ENCODE peak calls at places on chromosomes 12 and 14, in five cellular contexts. R is HL-60, T is mucosa of descending colon, Q is fibroblast of pulmonary artery, P is Calu3. H is an unnamed sample.

GRCh38 chr12:28232212-28232928 is 42.1 kb downstream of the CCDC91 start:
- DNase-seq in R (no peak), T (no peak), Q (no peak), P (no peak), H (no peak)

GRCh38 chr14:77342726-77343397 is 22.0 kb downstream of the GSTZ1 start:
- DNase-seq in R (no peak), T (no peak), Q (no peak), P (no peak), H (no peak)

GRCh38 chr14:51527073-51527472 is 124.6 kb upstream of the FRMD6 start:
- DNase-seq in R (no peak), T (no peak), Q (peak; percentile 62), P (no peak), H (no peak)

GRCh38 chr12:93163260-93164036 is 214.3 kb upstream of the NUDT4 start:
- DNase-seq in R (no peak), T (no peak), Q (no peak), P (no peak), H (no peak)

GRCh38 chr12:75564821-75565220 is 53.4 kb upstream of the KRR1 start:
- DNase-seq in R (no peak), T (no peak), Q (no peak), P (no peak), H (no peak)

GRCh38 chr12:118271770-118272417 is 100.8 kb downstream of the TAOK3 start:
- DNase-seq in R (no peak), T (no peak), Q (no peak), P (peak; percentile 65), H (no peak)

GRCh38 chr14:34450958-34451357 is 11.1 kb downstream of the SPTSSA start:
- DNase-seq in R (no peak), T (no peak), Q (no peak), P (no peak), H (no peak)

GRCh38 chr12:94099191-94099983 is 49.0 kb upstream of the PLXNC1 start:
- DNase-seq in R (no peak), T (no peak), Q (no peak), P (no peak), H (no peak)

GRCh38 chr12:91133871-91134270 is 22.6 kb upstream of the LUM start:
- DNase-seq in R (no peak), T (no peak), Q (peak; percentile 58), P (no peak), H (no peak)

GRCh38 chr12:92827836-92828431 is 101.2 kb downstream of the EEA1 start:
- DNase-seq in R (no peak), T (no peak), Q (peak; percentile 73), P (peak; percentile 41), H (no peak)

GRCh38 chr14:101878222-101879211 is 85.9 kb upstream of the DYNC1H1 start:
- DNase-seq in R (no peak), T (no peak), Q (no peak), P (no peak), H (no peak)

GRCh38 chr12:71972441-71973074 is 33.9 kb downstream of the TPH2 start:
- DNase-seq in R (no peak), T (no peak), Q (no peak), P (peak; percentile 9), H (no peak)

GRCh38 chr12:69929125-69929524 is 104.1 kb downstream of the MYRFL start:
- DNase-seq in R (no peak), T (no peak), Q (peak; percentile 18), P (no peak), H (no peak)

GRCh38 chr14:50263321-50263720 is 31.9 kb upstream of the SOS2 start:
- DNase-seq in R (no peak), T (no peak), Q (no peak), P (no peak), H (no peak)

GRCh38 chr14:75649337-75649736 is 11.3 kb downstream of the ERG28 start:
- DNase-seq in R (no peak), T (no peak), Q (no peak), P (no peak), H (no peak)

GRCh38 chr12:115993715-115994114 is 283.8 kb downstream of the MED13L start:
- DNase-seq in R (no peak), T (no peak), Q (no peak), P (no peak), H (no peak)

GRCh38 chr14:94682061-94682516 is 69.9 kb downstream of the SERPINA3 start:
- DNase-seq in R (no peak), T (no peak), Q (no peak), P (no peak), H (no peak)

GRCh38 chr12:11513288-11513687 is 117.9 kb upstream of the PRB2 start:
- DNase-seq in R (no peak), T (no peak), Q (peak; percentile 11), P (no peak), H (no peak)

GRCh38 chr12:100801335-100801734 is 6.8 kb downstream of the ANO4 start:
- DNase-seq in R (no peak), T (no peak), Q (no peak), P (no peak), H (no peak)

GRCh38 chr12:30843211-30843610 is 83.3 kb upstream of the TSPAN11 start:
- DNase-seq in R (no peak), T (no peak), Q (no peak), P (no peak), H (no peak)

GRCh38 chr12:30847259-30847658 is 79.3 kb upstream of the TSPAN11 start:
- DNase-seq in R (peak; percentile 38), T (no peak), Q (peak; percentile 81), P (peak; percentile 48), H (peak; percentile 53)

GRCh38 chr12:30850684-30851083 is 75.9 kb upstream of the TSPAN11 start:
- DNase-seq in R (no peak), T (no peak), Q (no peak), P (no peak), H (no peak)

GRCh38 chr12:30846776-30847175 is 79.8 kb upstream of the TSPAN11 start:
- DNase-seq in R (no peak), T (no peak), Q (no peak), P (no peak), H (no peak)
- TF ChIP-seq CTCF in R (no peak), T (no peak), Q (no peak), P (no peak), H (no peak)

GRCh38 chr12:109797905-109798669 is 35.1 kb downstream of the TRPV4 start:
- DNase-seq in R (no peak), T (no peak), Q (no peak), P (peak; percentile 40), H (no peak)
- TF ChIP-seq CTCF in R (no peak), T (no peak), Q (peak; percentile 22), P (no peak), H (peak; percentile 25)

GRCh38 chr12:48388938-48389337 is 38.2 kb upstream of the ZNF641 start:
- DNase-seq in R (no peak), T (no peak), Q (peak; percentile 16), P (no peak), H (no peak)

GRCh38 chr12:48389409-48389808 is 38.7 kb upstream of the ZNF641 start:
- DNase-seq in R (no peak), T (no peak), Q (no peak), P (no peak), H (no peak)

GRCh38 chr12:48390026-48390425 is 39.3 kb upstream of the ZNF641 start:
- DNase-seq in R (no peak), T (no peak), Q (no peak), P (no peak), H (no peak)

DNA sequence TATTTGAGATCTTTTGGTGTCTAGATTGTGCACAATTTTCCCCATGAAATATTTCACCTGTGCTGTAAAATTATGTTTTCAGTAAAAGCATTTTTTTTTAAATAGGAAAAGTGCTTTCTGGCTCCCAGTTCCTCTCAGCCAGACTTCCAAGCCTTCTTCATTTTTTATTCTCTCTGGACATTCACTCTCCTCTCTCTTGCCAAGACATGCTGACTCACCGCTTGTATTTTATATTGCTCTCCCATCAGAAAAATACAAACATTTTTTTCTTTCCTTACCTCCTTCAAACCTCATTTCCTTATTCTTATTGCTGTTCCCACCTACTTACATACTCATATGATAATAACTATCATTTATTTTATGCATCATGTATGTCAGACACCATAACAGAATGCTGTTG is 37.7 kb upstream of the ZNF641 start:
- DNase-seq in R (no peak), T (no peak), Q (peak; percentile 37), P (no peak), H (no peak)
- TF ChIP-seq CTCF in R (no peak), T (no peak), Q (no peak), P (no peak), H (no peak)

DNA sequence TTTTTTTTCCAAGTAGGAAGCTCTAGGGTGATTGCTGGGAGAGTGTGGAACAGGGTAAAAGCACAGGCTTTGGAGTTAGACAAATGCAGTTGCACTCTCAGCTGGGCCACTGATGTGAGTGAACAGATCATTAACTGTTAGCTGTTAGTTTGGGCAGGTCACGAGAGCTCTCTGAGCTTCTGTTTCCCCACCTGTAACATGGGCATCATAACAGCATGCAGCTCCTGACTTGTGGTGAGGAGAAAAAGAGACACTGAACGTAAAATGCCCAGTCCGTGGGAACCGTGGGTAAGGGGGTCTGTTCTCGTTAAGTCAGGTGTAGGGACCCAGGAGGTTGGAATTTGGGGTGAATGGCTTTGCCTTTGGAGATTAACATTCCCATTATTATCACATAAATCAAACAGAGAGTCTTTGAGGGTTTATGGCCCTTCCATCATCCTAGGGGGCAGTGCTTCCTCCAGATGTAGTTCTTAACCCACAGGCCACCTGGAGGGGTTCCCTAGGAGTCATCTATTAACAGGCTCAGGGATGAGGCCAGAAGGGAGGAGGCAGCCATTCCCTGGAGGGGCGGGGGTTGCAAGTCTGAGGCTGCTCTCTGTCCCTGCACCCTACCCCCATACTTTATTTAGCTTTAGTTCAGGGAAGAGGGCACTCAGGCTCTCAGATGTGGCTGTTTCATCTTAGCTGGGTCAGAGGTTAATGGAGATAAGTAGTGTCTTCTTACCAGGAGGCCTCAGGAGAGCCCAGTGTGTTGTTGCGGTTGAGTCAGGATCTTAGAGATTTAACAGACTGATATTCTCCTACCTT is 135.3 kb downstream of the DACT1 start:
- DNase-seq in R (no peak), T (no peak), Q (no peak), P (no peak), H (no peak)
- TF ChIP-seq CTCF in R (no peak), T (no peak), Q (no peak), P (no peak), H (no peak)

DNA sequence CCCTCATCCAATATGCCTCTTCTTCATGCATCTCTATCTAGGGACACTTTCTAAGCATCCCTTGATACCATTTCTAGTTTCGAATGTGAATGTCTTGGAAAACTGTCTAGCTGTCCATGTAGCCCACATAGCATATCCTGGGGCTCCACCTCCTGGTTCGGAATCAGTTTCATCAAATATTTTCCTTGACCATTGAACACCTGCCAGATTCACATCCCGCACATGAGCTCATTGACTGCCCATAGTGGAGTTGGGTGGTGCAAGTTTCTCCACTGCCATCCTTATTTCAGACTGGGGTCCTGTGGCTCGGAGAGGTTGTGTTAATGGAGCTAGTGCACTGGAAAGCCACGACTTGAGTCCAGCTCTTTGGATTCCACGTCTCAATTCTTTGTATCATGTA is 58.6 kb upstream of the TMEM263 start:
- DNase-seq in R (no peak), T (no peak), Q (peak; percentile 24), P (peak; percentile 9), H (no peak)
- TF ChIP-seq CTCF in R (no peak), T (no peak), Q (no peak), P (no peak), H (no peak)

GRCh38 chr14:52551696-52552062 is 626 bp downstream of the TXNDC16 start:
- DNase-seq in R (no peak), T (no peak), Q (peak; percentile 44), P (no peak), H (no peak)
- TF ChIP-seq CTCF in R (peak; percentile 33), T (no peak), Q (peak; percentile 34), P (no peak), H (peak; percentile 18)

H was measured in GM12864.